ENCODE peak calls at places on chromosomes 4 and X, in seven cellular contexts. J is fibroblast of lung; M is Karpas-422; E is Panc1; U is CD4-positive, alpha-beta memory T cell; L is CD8-positive, alpha-beta T cell; P is Peyer's patch. G is an unnamed sample. For H3K4me1 and H3K9me3, the result is how much of the 10 kb centered on the place peaks cover.

GRCh38 chrX:73182502-73183114 is 32.0 kb downstream of the NAP1L2 start:
- DNase-seq in J (no peak), M (no peak), E (no peak), U (no peak), L (no peak), P (no peak), G (no peak)

GRCh38 chr4:82981116-82981515 is 29.5 kb downstream of the LIN54 start:
- DNase-seq in J (no peak), M (peak), E (no peak), U (no peak), L (no peak), P (no peak), G (no peak)

GRCh38 chr4:80072607-80073361 is at the start of gene ANTXR2:
- DNase-seq in J (peak), M (no peak), E (no peak), U (peak), L (peak), P (peak), G (peak)

GRCh38 chr4:4974727-4975126 is 44.5 kb downstream of the CYTL1 start:
- DNase-seq in J (no peak), M (no peak), E (no peak), U (no peak), L (no peak), P (no peak), G (no peak)

GRCh38 chr4:74100531-74100930 is 1.5 kb upstream of the CXCL2 start:
- DNase-seq in J (no peak), M (no peak), E (no peak), U (no peak), L (no peak), P (no peak), G (no peak)

GRCh38 chrX:15059488-15059887 is 186.3 kb downstream of the MOSPD2 start:
- DNase-seq in J (no peak), M (no peak), E (no peak), U (no peak), L (no peak), P (no peak), G (no peak)

GRCh38 chrX:24125028-24125612 is 24.4 kb upstream of the ZFX start:
- DNase-seq in J (no peak), M (no peak), E (no peak), U (no peak), L (no peak), P (no peak), G (no peak)

GRCh38 chr4:105306158-105306781 is 159.6 kb downstream of the TET2 start:
- DNase-seq in J (peak), M (no peak), E (no peak), U (peak), L (no peak), P (no peak), G (no peak)

GRCh38 chr4:3360741-3361140 is 67.9 kb downstream of the RGS12 start:
- DNase-seq in J (no peak), M (no peak), E (no peak), U (no peak), L (no peak), P (no peak), G (no peak)

GRCh38 chrX:145549476-145549875 is 268.2 kb upstream of the SLITRK2 start:
- DNase-seq in J (no peak), M (peak), E (no peak), U (no peak), L (no peak), P (no peak), G (no peak)

GRCh38 chr4:173411106-173411703 is 12.3 kb upstream of the SCRG1 start:
- DNase-seq in J (no peak), M (no peak), E (no peak), U (no peak), L (no peak), P (no peak), G (no peak)

GRCh38 chrX:16826207-16826606 is 39.9 kb downstream of the TXLNG start:
- DNase-seq in J (peak), M (peak), E (no peak), U (peak), L (no peak), P (no peak), G (no peak)

GRCh38 chrX:135340827-135341226 is 31.5 kb downstream of the ETDC start:
- DNase-seq in J (peak), M (no peak), E (no peak), U (no peak), L (no peak), P (no peak), G (no peak)

GRCh38 chr4:121380448-121381147 is at the start of gene QRFPR:
- DNase-seq in J (peak), M (no peak), E (no peak), U (no peak), L (no peak), P (no peak), G (no peak)

GRCh38 chr4:1027916-1028240 is 16.5 kb downstream of the FGFRL1 start:
- DNase-seq in J (no peak), M (no peak), E (no peak), U (no peak), L (no peak), P (no peak), G (no peak)

GRCh38 chrX:100447563-100448397 is 37.7 kb upstream of the PCDH19 start:
- DNase-seq in J (peak), M (peak), E (peak), U (peak), L (no peak), P (no peak), G (no peak)

GRCh38 chrX:15242899-15243555 is 26.9 kb downstream of the ASB9 start:
- DNase-seq in J (peak), M (peak), E (peak), U (peak), L (peak), P (no peak), G (no peak)

GRCh38 chrX:73852022-73852421 is 289.0 kb downstream of the CHIC1 start:
- DNase-seq in J (no peak), M (no peak), E (no peak), U (no peak), L (no peak), P (no peak), G (no peak)

GRCh38 chr4:78779280-78779679 is 3.1 kb downstream of the BMP2K start:
- DNase-seq in J (peak), M (no peak), E (no peak), U (no peak), L (no peak), P (no peak), G (no peak)

GRCh38 chrX:115356369-115356768 is 66.9 kb downstream of the LUZP4 start:
- DNase-seq in J (no peak), M (no peak), E (no peak), U (no peak), L (no peak), P (no peak), G (no peak)

GRCh38 chrX:140091276-140091886 is 126.1 kb upstream of the CXorf66 start:
- DNase-seq in J (peak), M (no peak), E (no peak), U (peak), L (no peak), P (no peak), G (no peak)

GRCh38 chr4:47451657-47452056 is 11.8 kb downstream of the COMMD8 start:
- DNase-seq in J (peak), M (no peak), E (no peak), U (no peak), L (no peak), P (no peak), G (no peak)

GRCh38 chrX:124086411-124086810 is 124.9 kb downstream of the STAG2 start:
- DNase-seq in J (no peak), M (no peak), E (no peak), U (peak), L (peak), P (no peak), G (no peak)

GRCh38 chr4:53361451-53361850 is 4.4 kb downstream of the SCFD2 start:
- DNase-seq in J (peak), M (no peak), E (no peak), U (no peak), L (no peak), P (no peak), G (no peak)

GRCh38 chr4:48342559-48342878 is 1.2 kb downstream of the SLAIN2 start:
- DNase-seq in J (no peak), M (peak), E (no peak), U (peak), L (no peak), P (no peak), G (no peak)

GRCh38 chr4:143097751-143098150 is 87.0 kb upstream of the USP38 start:
- DNase-seq in J (no peak), M (no peak), E (no peak), U (no peak), L (no peak), P (no peak), G (no peak)

GRCh38 chr4:24594887-24595286 is 10.5 kb upstream of the DHX15 start:
- DNase-seq in J (peak), M (no peak), E (no peak), U (no peak), L (no peak), P (no peak), G (no peak)

GRCh38 chr4:90357117-90357710 is 230.0 kb downstream of the CCSER1 start:
- DNase-seq in J (peak), M (peak), E (peak), U (no peak), L (no peak), P (no peak), G (no peak)

GRCh38 chrX:108537005-108537404 is 97.4 kb downstream of the COL4A5 start:
- DNase-seq in J (peak), M (peak), E (peak), U (no peak), L (no peak), P (no peak), G (no peak)

GRCh38 chr4:22391548-22391947 is 124.3 kb downstream of the ADGRA3 start:
- DNase-seq in J (peak), M (no peak), E (no peak), U (no peak), L (no peak), P (no peak), G (no peak)

GRCh38 chr4:157739237-157739636 is 433.6 kb downstream of the GASK1B start:
- DNase-seq in J (peak), M (no peak), E (no peak), U (no peak), L (no peak), P (no peak), G (no peak)

GRCh38 chrX:69100478-69100877 is 64.8 kb downstream of the PJA1 start:
- DNase-seq in J (no peak), M (no peak), E (no peak), U (no peak), L (no peak), P (no peak), G (no peak)

GRCh38 chrX:48493890-48494364 is 14.9 kb upstream of the PORCN start:
- DNase-seq in J (peak), M (peak), E (no peak), U (no peak), L (no peak), P (no peak), G (no peak)

GRCh38 chr4:83110970-83111369 is 3.6 kb downstream of the PLAC8 start:
- DNase-seq in J (no peak), M (no peak), E (no peak), U (no peak), L (no peak), P (no peak), G (no peak)

GRCh38 chr4:20809796-20810195 is 109.5 kb downstream of the PACRGL start:
- DNase-seq in J (no peak), M (no peak), E (no peak), U (no peak), L (no peak), P (no peak), G (no peak)

GRCh38 chr4:1248262-1249147 is at the start of gene CTBP1:
- DNase-seq in J (peak), M (peak), E (peak), U (peak), L (peak), P (peak), G (peak)

GRCh38 chr4:24382381-24382780 is 202.0 kb downstream of the DHX15 start:
- DNase-seq in J (peak), M (no peak), E (no peak), U (no peak), L (no peak), P (no peak), G (no peak)

GRCh38 chr4:124018383-124019317 is 622.1 kb downstream of the SPRY1 start:
- DNase-seq in J (peak), M (peak), E (no peak), U (no peak), L (no peak), P (no peak), G (no peak)

GRCh38 chr4:153530996-153531375 is 64.8 kb downstream of the TMEM131L start:
- DNase-seq in J (no peak), M (no peak), E (no peak), U (no peak), L (no peak), P (no peak), G (no peak)

GRCh38 chr4:153532227-153532626 is 66.1 kb downstream of the TMEM131L start:
- DNase-seq in J (no peak), M (no peak), E (no peak), U (no peak), L (no peak), P (no peak), G (no peak)

GRCh38 chr4:153530284-153530995 is 64.3 kb downstream of the TMEM131L start:
- DNase-seq in J (no peak), M (peak), E (no peak), U (no peak), L (no peak), P (no peak), G (no peak)

GRCh38 chr4:153533387-153533786 is 67.2 kb downstream of the TMEM131L start:
- DNase-seq in J (peak), M (no peak), E (no peak), U (no peak), L (no peak), P (no peak), G (no peak)

DNA sequence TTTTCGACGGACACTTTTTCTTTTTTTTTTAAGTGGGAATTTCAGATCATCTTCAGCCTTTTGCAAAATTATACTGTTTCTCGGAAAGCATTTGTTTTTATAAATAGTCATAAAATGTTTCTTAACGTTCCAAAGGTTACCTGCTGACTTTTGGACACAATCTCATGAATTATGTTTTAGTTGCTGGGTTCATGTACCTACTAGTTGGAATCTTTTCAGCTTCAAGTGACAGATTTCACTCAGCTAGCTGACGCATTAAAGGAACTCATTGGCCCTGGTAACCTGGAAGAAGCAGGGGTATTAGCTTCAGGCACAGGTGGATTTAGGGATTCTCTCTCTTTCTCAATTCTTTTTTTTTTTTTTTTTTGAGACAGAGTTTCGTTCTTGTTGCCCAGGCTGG is 66.5 kb downstream of the TMEM131L start:
- DNase-seq in J (no peak), M (no peak), E (no peak), U (no peak), L (no peak), P (no peak), G (no peak)
- H3K4me1 ChIP-seq in J (under half), M (half or more), E (under half), U (half or more), L (half or more), P (under half), G (half or more)

GRCh38 chrX:10099411-10099810 is 57.4 kb upstream of the CLCN4 start:
- DNase-seq in J (no peak), M (peak), E (no peak), U (no peak), L (no peak), P (no peak), G (no peak)
- H3K9me3 ChIP-seq in J (under half), M (under half), E (under half), U (under half), L (under half), P (under half), G (under half)

DNA sequence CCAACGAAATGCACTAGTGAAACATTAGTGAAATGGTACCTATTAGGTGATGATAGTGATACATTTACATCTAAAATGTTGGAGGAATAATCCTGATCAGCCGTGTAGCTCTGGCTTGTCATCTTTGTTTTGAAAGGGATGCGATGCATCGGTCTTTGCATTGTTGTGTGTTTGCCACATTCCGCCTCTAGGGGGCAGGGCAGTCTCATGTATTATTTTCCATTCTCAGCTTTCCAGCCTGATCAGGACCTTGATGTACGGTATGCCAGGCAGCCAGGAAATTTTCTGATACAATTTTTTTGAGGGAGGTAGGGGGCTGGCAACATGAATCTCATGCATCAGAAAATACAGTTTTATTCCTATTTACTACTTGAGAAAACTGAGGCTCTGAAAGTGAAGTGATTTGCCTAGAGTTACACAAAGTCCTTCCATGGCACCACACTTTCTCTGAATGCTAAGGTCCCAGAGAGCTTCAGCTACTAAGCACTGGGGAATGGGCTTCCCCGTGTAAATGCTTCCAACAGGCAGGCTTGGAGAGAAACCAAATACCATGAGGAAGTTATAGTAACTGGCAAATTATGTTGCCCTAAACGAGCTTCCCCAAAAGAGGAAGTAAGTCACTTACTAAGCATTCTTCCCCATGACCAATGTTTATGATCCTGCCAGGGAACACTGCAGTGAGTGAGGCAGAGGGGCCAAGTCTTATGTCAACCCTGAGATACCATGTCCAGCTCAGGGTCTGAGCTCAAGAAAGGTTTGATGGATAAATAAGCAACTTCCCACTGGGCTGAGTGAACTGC is 31.8 kb upstream of the IQSEC2 start:
- DNase-seq in J (peak), M (peak), E (peak), U (peak), L (peak), P (peak), G (peak)
- H3K27ac ChIP-seq in J (no peak), M (no peak), E (no peak), U (no peak), L (no peak), P (no peak), G (no peak)

GRCh38 chr4:40310225-40310624 is 24.9 kb upstream of the CHRNA9 start:
- DNase-seq in J (no peak), M (no peak), E (no peak), U (no peak), L (no peak), P (no peak), G (no peak)
- H3K4me1 ChIP-seq in J (under half), M (half or more), E (under half), U (half or more), L (half or more), P (under half), G (under half)